ENCODE peak calls at places on chromosome 13, in five cellular contexts. H is GM23248; G is endothelial cell; R is stimulated activated CD8-positive, alpha-beta memory T cell treated with anti-CD3 and anti-CD28 coated beads, Interleukin-4, amount 100 ng/mL, for 4 hours; A is stimulated activated CD4-positive, alpha-beta T cell treated with anti-CD3 and anti-CD28 coated beads, Interleukin-2, amount 100 ng/mL, for 48 hours. T is an unnamed sample.

GRCh38 chr13:36432106-36432544 is at the start of gene CCNA1:
- DNase-seq in H (peak; percentile 21), G (peak; percentile 35), R (no peak), A (no peak), T (peak; percentile 36)

GRCh38 chr13:96898855-96899254 is 95.4 kb downstream of the OXGR1 start:
- DNase-seq in H (no peak), G (no peak), R (no peak), A (no peak), T (peak; percentile 39)

GRCh38 chr13:50421457-50422130 is 406.4 kb downstream of the KCNRG start:
- DNase-seq in H (peak; percentile 75), G (no peak), R (no peak), A (no peak), T (no peak)

GRCh38 chr13:40597735-40598365 is 68.6 kb downstream of the FOXO1 start:
- DNase-seq in H (no peak), G (no peak), R (no peak), A (no peak), T (no peak)

GRCh38 chr13:79508224-79508961 is 27.4 kb downstream of the NDFIP2 start:
- DNase-seq in H (peak; percentile 11), G (no peak), R (no peak), A (no peak), T (no peak)

GRCh38 chr13:29676941-29677452 is 81.5 kb upstream of the SLC7A1 start:
- DNase-seq in H (peak; percentile 72), G (no peak), R (no peak), A (no peak), T (no peak)

GRCh38 chr13:44329909-44330545 is 43.6 kb upstream of the SERP2 start:
- DNase-seq in H (no peak), G (no peak), R (no peak), A (no peak), T (no peak)

GRCh38 chr13:78595819-78596700 is 7.3 kb downstream of the POU4F1 start:
- DNase-seq in H (no peak), G (peak; percentile 62), R (no peak), A (no peak), T (no peak)

GRCh38 chr13:99380921-99381645 is 73.9 kb upstream of the GPR183 start:
- DNase-seq in H (no peak), G (no peak), R (no peak), A (peak; percentile 53), T (no peak)

GRCh38 chr13:97136418-97136817 is 85.7 kb upstream of the MBNL2 start:
- DNase-seq in H (no peak), G (no peak), R (no peak), A (no peak), T (no peak)

GRCh38 chr13:96903085-96903484 is 91.2 kb downstream of the OXGR1 start:
- DNase-seq in H (no peak), G (no peak), R (no peak), A (no peak), T (no peak)

GRCh38 chr13:114070098-114070799 is 62.2 kb downstream of the RASA3 start:
- DNase-seq in H (no peak), G (no peak), R (no peak), A (no peak), T (no peak)

GRCh38 chr13:26051231-26052135 is at the start of gene SHISA2:
- DNase-seq in H (peak; percentile 68), G (peak; percentile 45), R (no peak), A (peak; percentile 49), T (no peak)

GRCh38 chr13:98576963-98577822 is at the start of gene STK24:
- DNase-seq in H (peak; percentile 88), G (peak; percentile 87), R (no peak), A (peak; percentile 65), T (no peak)

GRCh38 chr13:107912745-107913144 is 302.6 kb downstream of the LIG4 start:
- DNase-seq in H (no peak), G (no peak), R (no peak), A (no peak), T (no peak)

GRCh38 chr13:35472308-35473008 is 4.0 kb downstream of the MAB21L1 start:
- DNase-seq in H (peak; percentile 46), G (peak; percentile 6), R (no peak), A (no peak), T (no peak)

GRCh38 chr13:111005808-111006494 is 91.1 kb upstream of the ANKRD10 start:
- DNase-seq in H (peak; percentile 55), G (no peak), R (no peak), A (no peak), T (no peak)

GRCh38 chr13:111393221-111393790 is 72.9 kb downstream of the TEX29 start:
- DNase-seq in H (no peak), G (no peak), R (no peak), A (no peak), T (no peak)

GRCh38 chr13:71209217-71209616 is 657.8 kb downstream of the DACH1 start:
- DNase-seq in H (no peak), G (no peak), R (no peak), A (no peak), T (no peak)

GRCh38 chr13:35720690-35721554 is 244.4 kb upstream of the MAB21L1 start:
- DNase-seq in H (peak; percentile 75), G (peak; percentile 75), R (no peak), A (peak; percentile 33), T (peak; percentile 27)

GRCh38 chr13:29935309-29935981 is 85.0 kb upstream of the UBL3 start:
- DNase-seq in H (no peak), G (no peak), R (peak; percentile 33), A (peak; percentile 59), T (no peak)

GRCh38 chr13:97855570-97855970 is 97.9 kb upstream of the IPO5 start:
- DNase-seq in H (peak; percentile 88), G (peak; percentile 38), R (no peak), A (peak; percentile 8), T (peak; percentile 44)

GRCh38 chr13:47480121-47480520 is 521.0 kb downstream of the SUCLA2 start:
- DNase-seq in H (peak; percentile 92), G (no peak), R (no peak), A (no peak), T (no peak)

GRCh38 chr13:40664100-40665060 is 2.1 kb downstream of the FOXO1 start:
- DNase-seq in H (peak; percentile 53), G (peak; percentile 47), R (no peak), A (peak; percentile 59), T (no peak)

GRCh38 chr13:44471686-44472085 is 98.1 kb downstream of the SERP2 start:
- DNase-seq in H (peak; percentile 59), G (no peak), R (no peak), A (no peak), T (no peak)

GRCh38 chr13:77521595-77522367 is 13.7 kb upstream of the SCEL start:
- DNase-seq in H (peak; percentile 54), G (no peak), R (no peak), A (no peak), T (peak; percentile 27)